ENCODE peak calls at places on chromosomes 3 and 15, in seven cellular contexts. One of them, this sample, is unnamed.

GRCh38 chr3:124019291-124019690 is 27.4 kb upstream of the ROPN1 start:
- DNase-seq in NCI-H1092: no peak
- DNase-seq in HuH-7: no peak
- DNase-seq in RPMI7951: no peak
- DNase-seq in GM10248: no peak
- DNase-seq in EL: no peak
- DNase-seq in NCI-H774: no peak
- DNase-seq in this sample: no peak

GRCh38 chr3:45665101-45665572 is 24.1 kb upstream of the SACM1L start:
- DNase-seq in NCI-H1092: peak; percentile 52
- DNase-seq in HuH-7: peak; percentile 40
- DNase-seq in RPMI7951: peak; percentile 48
- DNase-seq in GM10248: peak; percentile 46
- DNase-seq in EL: peak; percentile 34
- DNase-seq in NCI-H774: no peak
- DNase-seq in this sample: peak; percentile 9

GRCh38 chr3:182241777-182242556 is 530.2 kb downstream of the SOX2 start:
- DNase-seq in NCI-H1092: no peak
- DNase-seq in HuH-7: no peak
- DNase-seq in RPMI7951: no peak
- DNase-seq in GM10248: no peak
- DNase-seq in EL: no peak
- DNase-seq in NCI-H774: peak; percentile 17
- DNase-seq in this sample: no peak

GRCh38 chr15:90413411-90414379 is 25.7 kb downstream of the IQGAP1 start:
- DNase-seq in NCI-H1092: no peak
- DNase-seq in HuH-7: no peak
- DNase-seq in RPMI7951: peak; percentile 72
- DNase-seq in GM10248: no peak
- DNase-seq in EL: peak; percentile 79
- DNase-seq in NCI-H774: no peak
- DNase-seq in this sample: no peak

GRCh38 chr3:170611746-170612145 is 25.9 kb upstream of the SLC7A14 start:
- DNase-seq in NCI-H1092: no peak
- DNase-seq in HuH-7: no peak
- DNase-seq in RPMI7951: no peak
- DNase-seq in GM10248: no peak
- DNase-seq in EL: no peak
- DNase-seq in NCI-H774: no peak
- DNase-seq in this sample: no peak

GRCh38 chr3:53223541-53223966 is 32.3 kb downstream of the TKT start:
- DNase-seq in NCI-H1092: no peak
- DNase-seq in HuH-7: no peak
- DNase-seq in RPMI7951: no peak
- DNase-seq in GM10248: no peak
- DNase-seq in EL: no peak
- DNase-seq in NCI-H774: no peak
- DNase-seq in this sample: no peak

GRCh38 chr3:110881069-110881468 is 190.5 kb upstream of the NECTIN3 start:
- DNase-seq in NCI-H1092: peak; percentile 16
- DNase-seq in HuH-7: peak; percentile 55
- DNase-seq in RPMI7951: peak; percentile 73
- DNase-seq in GM10248: no peak
- DNase-seq in EL: peak; percentile 44
- DNase-seq in NCI-H774: peak; percentile 50
- DNase-seq in this sample: peak; percentile 66

GRCh38 chr3:172648736-172649135 is 62.1 kb downstream of the NCEH1 start:
- DNase-seq in NCI-H1092: no peak
- DNase-seq in HuH-7: no peak
- DNase-seq in RPMI7951: peak; percentile 36
- DNase-seq in GM10248: no peak
- DNase-seq in EL: no peak
- DNase-seq in NCI-H774: no peak
- DNase-seq in this sample: no peak

GRCh38 chr15:55586808-55587207 is 1.3 kb downstream of the PYGO1 start:
- DNase-seq in NCI-H1092: no peak
- DNase-seq in HuH-7: no peak
- DNase-seq in RPMI7951: no peak
- DNase-seq in GM10248: no peak
- DNase-seq in EL: peak; percentile 3
- DNase-seq in NCI-H774: no peak
- DNase-seq in this sample: no peak

GRCh38 chr15:73691398-73691797 is 7.2 kb downstream of the CD276 start:
- DNase-seq in NCI-H1092: no peak
- DNase-seq in HuH-7: peak; percentile 52
- DNase-seq in RPMI7951: peak; percentile 65
- DNase-seq in GM10248: no peak
- DNase-seq in EL: peak; percentile 59
- DNase-seq in NCI-H774: no peak
- DNase-seq in this sample: no peak